ENCODE peak calls at places on chromosomes 5 and 9, in eight cellular contexts. A, K, S, Q, W, R, U and V are unnamed samples.
A peak's percentile ranks its signal among the peaks of the same experiment; 100 is the strongest.

GRCh38 chr9:1208185-1208584 is 158.0 kb downstream of the DMRT2 start:
- DNase-seq in A (no peak), K (peak; percentile 42), S (peak; percentile 72), Q (peak; percentile 48), W (no peak), R (peak; percentile 31), U (peak; percentile 94), V (no peak)

GRCh38 chr5:177478711-177479646 is 5.5 kb upstream of the DBN1 start:
- DNase-seq in A (peak; percentile 48), K (peak; percentile 41), S (peak; percentile 70), Q (peak; percentile 81), W (no peak), R (peak; percentile 93), U (peak; percentile 73), V (peak; percentile 62)

GRCh38 chr9:80204054-80204453 is 632.3 kb downstream of the TLE4 start:
- DNase-seq in A (no peak), K (no peak), S (no peak), Q (no peak), W (no peak), R (no peak), U (no peak), V (no peak)

GRCh38 chr5:132926437-132926836 is 37.0 kb downstream of the AFF4 start:
- DNase-seq in A (no peak), K (no peak), S (no peak), Q (no peak), W (no peak), R (no peak), U (no peak), V (no peak)

GRCh38 chr9:5876711-5877110 is 14.0 kb upstream of the MLANA start:
- DNase-seq in A (no peak), K (no peak), S (no peak), Q (no peak), W (no peak), R (no peak), U (no peak), V (no peak)

GRCh38 chr9:100492952-100493351 is 20.0 kb downstream of the TMEFF1 start:
- DNase-seq in A (no peak), K (peak; percentile 30), S (peak; percentile 84), Q (peak; percentile 47), W (no peak), R (peak; percentile 63), U (peak; percentile 67), V (no peak)

GRCh38 chr9:112380102-112380581 is at the start of gene HSDL2:
- DNase-seq in A (peak; percentile 54), K (peak; percentile 19), S (peak; percentile 35), Q (peak; percentile 38), W (peak; percentile 13), R (peak; percentile 60), U (peak; percentile 78), V (no peak)

GRCh38 chr5:112929336-112930081 is 7.5 kb upstream of the REEP5 start:
- DNase-seq in A (no peak), K (no peak), S (no peak), Q (no peak), W (no peak), R (no peak), U (no peak), V (no peak)

GRCh38 chr9:121281614-121282291 is 13.8 kb downstream of the GSN start:
- DNase-seq in A (no peak), K (peak; percentile 80), S (peak; percentile 53), Q (peak; percentile 77), W (no peak), R (peak; percentile 63), U (peak; percentile 68), V (no peak)

GRCh38 chr5:172284275-172284971 is 859 bp upstream of the UBTD2 start:
- DNase-seq in A (no peak), K (no peak), S (peak; percentile 64), Q (no peak), W (no peak), R (peak; percentile 38), U (peak; percentile 61), V (peak; percentile 16)

GRCh38 chr9:27065288-27065687 is 43.7 kb upstream of the TEK start:
- DNase-seq in A (no peak), K (no peak), S (no peak), Q (peak; percentile 7), W (no peak), R (no peak), U (no peak), V (no peak)

GRCh38 chr5:123094919-123095693 is 6.1 kb downstream of the PRDM6 start:
- DNase-seq in A (no peak), K (no peak), S (no peak), Q (no peak), W (no peak), R (no peak), U (no peak), V (no peak)
- H3K4me3 ChIP-seq in A (peak overlapping the region; percentile 14), K (no peak overlapping the region), S (no peak overlapping the region), Q (no peak overlapping the region), W (no peak overlapping the region), R (peak overlapping the region; percentile 33), U (no peak overlapping the region), V (no peak overlapping the region)

DNA sequence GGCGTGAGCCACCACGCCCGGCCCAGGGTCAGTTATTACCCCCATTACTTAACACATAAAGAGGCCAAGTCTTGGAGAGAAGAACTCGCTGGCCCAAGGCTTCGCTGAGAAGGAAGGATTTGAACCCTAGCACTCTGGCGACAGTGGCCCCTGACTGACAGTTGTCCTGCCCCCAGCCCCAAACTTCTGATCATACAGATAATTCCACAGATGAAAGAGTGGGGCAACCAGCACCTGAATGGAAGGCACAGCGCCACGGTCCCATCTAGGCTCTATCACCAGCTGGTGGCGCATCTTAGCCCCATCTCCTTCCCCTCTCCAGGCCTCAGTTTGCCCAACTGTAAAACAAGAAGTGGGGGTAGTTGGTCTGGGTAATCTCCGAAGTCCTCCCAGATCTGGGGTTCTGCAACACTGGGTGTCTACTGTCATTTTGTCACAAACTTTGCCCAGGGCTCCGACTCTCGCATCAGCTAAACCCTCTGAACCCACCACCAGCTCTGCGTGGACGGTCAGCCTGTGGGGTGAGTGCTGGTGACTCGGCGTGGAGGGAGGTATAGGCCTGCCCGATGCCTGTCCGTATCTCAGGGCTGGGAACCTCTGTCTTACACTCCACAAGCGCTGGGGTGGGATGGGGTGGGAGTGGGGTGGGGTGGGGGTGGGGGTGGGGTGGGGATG is 209.3 kb downstream of the C9orf50 start:
- DNase-seq in A (no peak), K (no peak), S (no peak), Q (no peak), W (no peak), R (no peak), U (no peak), V (no peak)
- H3K4me3 ChIP-seq in A (no peak overlapping the region), K (no peak overlapping the region), S (no peak overlapping the region), Q (no peak overlapping the region), W (no peak overlapping the region), R (no peak overlapping the region), U (no peak overlapping the region), V (no peak overlapping the region)

DNA sequence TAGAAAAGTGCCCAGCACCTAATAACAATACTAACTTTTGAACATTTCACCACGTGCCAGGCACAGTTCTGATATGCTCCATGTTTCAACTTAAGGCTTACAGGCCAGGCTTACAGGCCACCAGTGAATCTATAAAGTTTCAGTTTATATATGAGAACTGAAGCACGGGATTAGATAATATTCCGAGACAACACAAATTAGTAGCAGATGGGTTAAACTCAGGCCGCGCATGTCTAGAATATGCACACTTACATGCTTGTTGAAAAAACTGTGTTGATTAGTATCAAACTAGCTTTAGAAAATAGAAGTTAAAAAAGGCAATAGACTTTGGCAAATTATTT is 587.9 kb downstream of the MTRR start:
- DNase-seq in A (no peak), K (no peak), S (peak; percentile 61), Q (no peak), W (no peak), R (no peak), U (peak; percentile 70), V (no peak)
- H3K4me3 ChIP-seq in A (peak overlapping the region; percentile 94), K (peak overlapping the region; percentile 19), S (peak overlapping the region; percentile 44), Q (peak overlapping the region; percentile 18), W (peak overlapping the region; percentile 61), R (peak overlapping the region; percentile 8), U (peak overlapping the region; percentile 53), V (peak overlapping the region; percentile 79)

GRCh38 chr9:131282688-131283422 is 6.5 kb upstream of the FAM78A start:
- DNase-seq in A (no peak), K (peak; percentile 11), S (no peak), Q (peak; percentile 12), W (no peak), R (peak; percentile 30), U (peak; percentile 42), V (no peak)
- H3K4me3 ChIP-seq in A (peak overlapping the region; percentile 28), K (peak overlapping the region; percentile 10), S (no peak overlapping the region), Q (no peak overlapping the region), W (no peak overlapping the region), R (peak overlapping the region; percentile 29), U (peak overlapping the region; percentile 44), V (no peak overlapping the region)

GRCh38 chr5:77958642-77959315 is 182.6 kb upstream of the TBCA start:
- DNase-seq in A (no peak), K (no peak), S (no peak), Q (no peak), W (no peak), R (no peak), U (no peak), V (no peak)

GRCh38 chr5:77957516-77957915 is 181.4 kb upstream of the TBCA start:
- DNase-seq in A (no peak), K (no peak), S (no peak), Q (no peak), W (no peak), R (no peak), U (no peak), V (no peak)

GRCh38 chr5:77960305-77960704 is 184.2 kb upstream of the TBCA start:
- DNase-seq in A (no peak), K (no peak), S (no peak), Q (no peak), W (no peak), R (no peak), U (no peak), V (no peak)

GRCh38 chr5:77957081-77957480 is 180.9 kb upstream of the TBCA start:
- DNase-seq in A (no peak), K (no peak), S (no peak), Q (no peak), W (no peak), R (no peak), U (no peak), V (no peak)

DNA sequence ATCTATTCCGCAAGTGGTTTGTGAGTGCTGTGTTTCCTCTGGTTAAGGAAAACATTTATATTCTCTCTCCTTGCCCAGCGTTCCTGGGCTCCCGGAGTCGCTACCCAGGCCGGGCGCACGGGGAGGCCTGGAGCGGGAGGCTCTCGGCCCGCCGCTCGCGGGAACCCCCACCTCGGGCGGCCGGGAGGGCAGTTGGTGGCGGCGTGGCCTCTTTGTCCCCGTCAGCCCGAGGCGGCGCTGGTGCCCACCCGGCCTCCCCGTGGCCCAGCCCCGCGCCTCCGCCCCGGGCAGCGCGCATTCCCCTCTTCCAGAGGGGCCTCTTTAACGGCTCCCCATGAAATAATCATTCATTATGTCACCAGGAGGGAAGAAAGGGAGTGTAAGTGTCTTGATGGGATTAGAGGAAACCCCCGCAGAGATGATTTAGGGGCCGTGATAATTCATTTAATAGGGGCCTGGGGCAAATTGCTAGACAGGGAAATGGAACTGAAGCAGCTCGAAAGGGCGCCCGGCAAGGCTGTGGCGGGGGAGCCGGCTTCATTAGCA is 181.9 kb upstream of the TBCA start:
- DNase-seq in A (no peak), K (no peak), S (no peak), Q (no peak), W (no peak), R (no peak), U (peak; percentile 3), V (no peak)
- H3K4me3 ChIP-seq in A (no peak overlapping the region), K (peak overlapping the region; percentile 25), S (no peak overlapping the region), Q (no peak overlapping the region), W (no peak overlapping the region), R (peak overlapping the region; percentile 13), U (no peak overlapping the region), V (no peak overlapping the region)